ENCODE peak calls at places on chromosomes 11 and 22, in six cellular contexts. W is GM12878, J is H1, R is SK-N-SH, X is HepG2, E is K562. B is an unnamed sample.
A peak's percentile ranks its signal among the peaks of the same experiment; 100 is the strongest.

GRCh38 chr11:74443071-74443864 is 24.1 kb downstream of the KCNE3 start:
- DNase-seq in W (no peak), J (no peak), R (no peak), X (peak; percentile 56), E (peak; percentile 43), B (peak; percentile 19)

GRCh38 chr22:20102203-20102780 is 13.6 kb upstream of the RANBP1 start:
- DNase-seq in W (no peak), J (no peak), R (no peak), X (no peak), E (no peak), B (no peak)

GRCh38 chr11:31865606-31866300 is 54.6 kb upstream of the PAX6 start:
- DNase-seq in W (no peak), J (peak; percentile 36), R (no peak), X (no peak), E (no peak), B (no peak)

GRCh38 chr22:46545041-46545796 is 7.8 kb upstream of the CELSR1 start:
- DNase-seq in W (peak; percentile 25), J (no peak), R (no peak), X (no peak), E (no peak), B (no peak)

GRCh38 chr11:72589802-72590761 is 84.1 kb downstream of the PDE2A start:
- DNase-seq in W (no peak), J (peak; percentile 88), R (peak; percentile 60), X (peak; percentile 48), E (peak; percentile 59), B (no peak)

GRCh38 chr11:60761436-60762190 is 4.9 kb downstream of the MS4A15 start:
- DNase-seq in W (peak; percentile 49), J (no peak), R (no peak), X (no peak), E (no peak), B (no peak)

GRCh38 chr22:27880778-27881394 is 38.2 kb downstream of the PITPNB start:
- DNase-seq in W (no peak), J (no peak), R (peak; percentile 38), X (peak; percentile 56), E (peak; percentile 58), B (peak; percentile 47)

GRCh38 chr11:75347781-75348613 is 3.5 kb downstream of the ARRB1 start:
- DNase-seq in W (no peak), J (no peak), R (peak; percentile 31), X (peak; percentile 64), E (peak; percentile 51), B (no peak)

GRCh38 chr11:132052904-132053303 is 682.5 kb downstream of the NTM start:
- DNase-seq in W (no peak), J (no peak), R (no peak), X (no peak), E (no peak), B (no peak)

GRCh38 chr22:37334461-37334858 is 52.2 kb downstream of the CYTH4 start:
- DNase-seq in W (no peak), J (no peak), R (peak; percentile 64), X (no peak), E (no peak), B (no peak)

DNA sequence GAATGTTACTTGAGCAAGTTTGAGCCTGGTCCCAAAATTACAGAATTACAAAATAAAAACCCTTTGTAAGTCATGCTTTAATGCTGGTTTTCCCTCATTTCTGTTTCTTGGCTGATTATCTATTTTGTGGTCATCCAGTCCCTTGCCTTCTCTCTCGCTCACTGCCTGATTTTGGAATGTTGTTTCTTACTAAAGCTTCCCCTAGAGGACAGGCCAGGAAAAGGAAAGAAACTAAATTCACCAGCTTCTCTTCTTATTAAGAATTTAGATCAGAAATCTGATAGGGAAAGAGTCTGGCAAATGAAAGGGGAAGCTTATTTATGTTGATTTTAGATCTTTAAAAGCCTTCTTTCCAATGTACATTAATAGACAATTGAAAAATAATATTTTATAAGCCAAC is 16.6 kb upstream of the BDNF start:
- DNase-seq in W (no peak), J (no peak), R (no peak), X (no peak), E (no peak), B (no peak)
- H3K27ac ChIP-seq in W (no peak overlapping the region), J (no peak overlapping the region), R (peak overlapping the region; percentile 59), X (no peak overlapping the region), E (no peak overlapping the region), B (peak overlapping the region; percentile 19)

GRCh38 chr11:17599460-17599925 is 52.4 kb downstream of the OTOG start:
- DNase-seq in W (no peak), J (no peak), R (no peak), X (no peak), E (no peak), B (no peak)

GRCh38 chr11:17596310-17596669 is 49.2 kb downstream of the OTOG start:
- DNase-seq in W (no peak), J (peak; percentile 33), R (no peak), X (no peak), E (no peak), B (no peak)

GRCh38 chr11:17596711-17597110 is 49.7 kb downstream of the OTOG start:
- DNase-seq in W (no peak), J (no peak), R (no peak), X (no peak), E (no peak), B (no peak)

GRCh38 chr11:17598700-17599459 is 51.8 kb downstream of the OTOG start:
- DNase-seq in W (peak; percentile 1), J (peak; percentile 96), R (peak; percentile 85), X (peak; percentile 37), E (peak; percentile 76), B (peak; percentile 24)

DNA sequence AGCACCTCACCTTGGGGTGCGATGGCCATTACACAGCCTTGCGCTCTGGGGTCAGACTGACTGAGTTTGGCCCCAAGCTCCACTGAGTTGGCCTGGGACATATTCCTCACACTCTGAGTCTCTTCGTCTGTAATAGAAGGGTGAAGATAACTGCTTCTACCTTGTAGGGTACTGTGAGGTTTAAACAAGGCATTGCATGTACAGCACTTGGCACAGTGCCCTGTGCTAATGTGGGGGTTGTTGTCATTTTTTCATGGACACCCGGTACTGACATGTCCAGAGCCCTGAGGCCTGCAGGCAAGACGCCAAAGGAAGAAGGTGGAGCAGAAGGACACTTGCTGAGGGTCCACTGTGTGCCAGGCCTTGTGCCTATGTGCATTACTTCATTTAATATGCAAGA is 50.7 kb downstream of the OTOG start:
- DNase-seq in W (no peak), J (peak; percentile 11), R (no peak), X (no peak), E (no peak), B (no peak)
- TF ChIP-seq MAX in W (no peak), J (no peak), R (no peak), X (no peak), E (no peak), B (no peak)

DNA sequence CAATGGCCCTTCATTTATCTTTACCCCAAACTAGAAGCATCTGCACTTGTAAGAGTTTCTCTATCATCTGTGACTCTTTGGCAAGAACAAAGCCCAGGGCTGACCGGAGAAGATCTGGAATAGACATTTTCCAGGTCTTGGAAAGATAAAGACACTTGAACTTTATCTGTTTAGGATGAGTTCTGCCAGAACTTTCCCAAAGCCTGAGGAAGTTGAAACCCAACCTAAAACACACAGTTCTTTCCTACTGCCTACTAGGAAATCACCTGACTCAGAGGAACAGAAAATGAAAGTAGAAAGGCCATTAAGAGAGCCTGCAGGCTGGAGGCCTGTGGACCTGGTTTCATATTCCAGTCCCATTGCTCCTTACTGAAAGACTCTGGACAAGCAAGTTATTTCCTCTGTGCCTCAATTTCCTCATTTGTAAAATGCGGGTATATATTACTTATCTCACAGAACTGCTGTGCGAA is 1.4 kb downstream of the UBE2L6 start:
- DNase-seq in W (peak; percentile 68), J (no peak), R (no peak), X (peak; percentile 46), E (peak; percentile 30), B (no peak)
- TF ChIP-seq SIN3A in W (no peak), J (no peak), R (no peak), X (no peak), E (no peak), B (no peak)

GRCh38 chr11:67283490-67283963 is 5.6 kb upstream of the ANKRD13D start:
- DNase-seq in W (no peak), J (no peak), R (no peak), X (no peak), E (no peak), B (no peak)
- H3K27ac ChIP-seq in W (no peak overlapping the region), J (no peak overlapping the region), R (no peak overlapping the region), X (no peak overlapping the region), E (no peak overlapping the region), B (no peak overlapping the region)

GRCh38 chr11:123062892-123063395 is 1.0 kb upstream of the HSPA8 start:
- DNase-seq in W (no peak), J (no peak), R (no peak), X (no peak), E (no peak), B (no peak)
- TF ChIP-seq MAX in W (no peak), J (no peak), R (no peak), X (no peak), E (no peak), B (no peak)

GRCh38 chr11:86571273-86571948 is 101.0 kb downstream of the ME3 start:
- DNase-seq in W (no peak), J (peak; percentile 87), R (peak; percentile 36), X (peak; percentile 69), E (peak; percentile 74), B (peak; percentile 80)
- TF ChIP-seq SIN3A in W (no peak), J (no peak), R (no peak), X (no peak), E (no peak), B (no peak)

DNA sequence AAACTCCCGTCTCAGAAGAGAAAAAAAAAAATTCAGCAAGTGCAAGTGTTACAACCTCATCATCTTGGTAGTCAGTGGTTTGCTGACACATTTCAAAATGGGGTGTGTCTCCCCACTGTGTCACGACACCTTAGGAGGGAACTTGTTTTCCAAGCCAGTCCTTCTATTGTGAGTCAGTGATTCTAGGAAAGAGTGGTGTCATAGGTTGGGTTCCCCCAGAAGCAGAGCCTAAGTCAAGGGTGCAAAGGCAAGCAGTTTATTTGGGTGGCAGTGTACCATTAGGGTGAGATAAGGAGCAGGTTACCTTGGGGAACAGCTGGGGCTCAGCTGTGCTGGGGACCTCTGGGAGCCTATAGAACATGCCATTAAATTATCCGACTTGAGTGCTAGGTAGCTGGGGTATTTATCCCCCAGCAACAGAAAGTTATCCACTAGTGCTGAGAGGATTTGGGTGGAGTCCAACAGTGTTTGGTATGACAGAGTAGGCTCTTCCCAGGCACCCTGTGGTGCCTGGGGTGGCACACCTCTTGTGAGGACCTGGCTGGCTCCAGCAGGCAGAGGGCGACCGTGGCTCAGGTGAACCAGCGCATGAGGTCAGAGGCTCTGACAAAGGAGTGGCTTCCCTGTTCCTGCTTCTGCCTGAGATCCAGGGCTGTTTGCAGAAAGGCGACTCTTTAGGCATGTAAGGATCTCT is 41.7 kb downstream of the KIAA1671 start:
- DNase-seq in W (no peak), J (no peak), R (no peak), X (no peak), E (no peak), B (peak; percentile 73)
- H3K27ac ChIP-seq in W (no peak overlapping the region), J (no peak overlapping the region), R (no peak overlapping the region), X (no peak overlapping the region), E (no peak overlapping the region), B (peak overlapping the region; percentile 61)

GRCh38 chr11:13216019-13217006 is 61.3 kb upstream of the BMAL1 start:
- DNase-seq in W (no peak), J (peak; percentile 56), R (no peak), X (peak; percentile 37), E (no peak), B (peak; percentile 94)
- TF ChIP-seq MAX in W (no peak), J (no peak), R (peak; percentile 46), X (no peak), E (no peak), B (no peak)